ENCODE peak calls at places on chromosomes 6 and 20, in eight cellular contexts. K is AG09309, U is mucosa of descending colon, A is GM06990, J is body of pancreas, G is adrenal gland, T is IMR-90, H is lower leg skin. E is an unnamed sample.

GRCh38 chr6:30612213-30612612 is 4.8 kb downstream of the PPP1R10 start:
- DNase-seq in H (no peak), A (no peak), J (no peak), U (no peak), K (no peak), G (no peak), T (peak), E (no peak)

GRCh38 chr20:8853805-8854338 is 215.0 kb upstream of the PLCB4 start:
- DNase-seq in K (peak), A (no peak), H (peak), G (no peak), T (peak), U (no peak), J (no peak), E (no peak)

GRCh38 chr6:1175877-1176276 is 136.0 kb upstream of the FOXQ1 start:
- DNase-seq in G (no peak), J (no peak), K (no peak), T (no peak), H (no peak), A (no peak), U (no peak), E (no peak)

GRCh38 chr20:46699651-46700359 is 9.6 kb upstream of the SLC2A10 start:
- DNase-seq in K (no peak), A (no peak), U (no peak), H (no peak), J (no peak), T (peak), G (no peak), E (no peak)

GRCh38 chr6:156102129-156102528 is 646.5 kb upstream of the NOX3 start:
- DNase-seq in J (no peak), A (no peak), T (peak), H (no peak), U (no peak), K (no peak), G (no peak), E (no peak)

GRCh38 chr6:43464337-43464736 is 9.0 kb upstream of the DLK2 start:
- DNase-seq in A (no peak), G (no peak), K (no peak), T (no peak), H (no peak), J (no peak), U (no peak), E (no peak)

GRCh38 chr20:50580016-50580747 is 70.0 kb downstream of the PTPN1 start:
- DNase-seq in K (no peak), U (no peak), A (no peak), T (peak), H (no peak), J (peak), G (peak), E (peak)

GRCh38 chr6:68572525-68572924 is 62.6 kb upstream of the ADGRB3 start:
- DNase-seq in T (no peak), A (no peak), H (no peak), U (no peak), J (no peak), G (no peak), K (no peak), E (no peak)

GRCh38 chr6:8108031-8108660 is 5.8 kb upstream of the EEF1E1 start:
- DNase-seq in K (peak), G (peak), T (peak), J (no peak), H (no peak), U (no peak), A (no peak), E (no peak)

GRCh38 chr6:165637591-165637990 is 25.4 kb downstream of the PDE10A start:
- DNase-seq in A (no peak), J (no peak), G (peak), H (no peak), K (no peak), T (peak), U (no peak), E (no peak)

GRCh38 chr6:30740540-30740870 is 2.0 kb downstream of the FLOT1 start:
- DNase-seq in T (peak), H (no peak), A (no peak), G (no peak), J (no peak), U (no peak), K (no peak), E (no peak)

GRCh38 chr6:139508023-139508422 is 133.6 kb upstream of the CITED2 start:
- DNase-seq in G (no peak), T (peak), U (no peak), H (no peak), J (no peak), A (no peak), K (no peak), E (no peak)

GRCh38 chr6:129860901-129861665 is at the start of gene TMEM244:
- DNase-seq in A (no peak), T (peak), G (no peak), K (peak), J (no peak), H (no peak), U (no peak), E (no peak)

GRCh38 chr6:2902470-2902762 is 693 bp downstream of the SERPINB9 start:
- DNase-seq in J (no peak), K (no peak), G (no peak), H (peak), U (no peak), A (no peak), T (peak), E (no peak)

GRCh38 chr6:5053038-5053437 is 32.1 kb upstream of the PPP1R3G start:
- DNase-seq in H (no peak), U (no peak), T (peak), G (no peak), J (no peak), A (no peak), K (no peak), E (no peak)

GRCh38 chr20:57505991-57506390 is 18.9 kb downstream of the CTCFL start:
- DNase-seq in U (no peak), K (no peak), T (no peak), J (no peak), A (no peak), G (no peak), H (no peak), E (no peak)

GRCh38 chr6:21836292-21836691 is 242.7 kb downstream of the SOX4 start:
- DNase-seq in G (no peak), U (no peak), H (no peak), T (no peak), J (no peak), A (no peak), K (peak), E (no peak)

GRCh38 chr6:127188752-127189151 is 70.3 kb downstream of the RSPO3 start:
- DNase-seq in A (no peak), U (no peak), J (no peak), G (no peak), K (no peak), T (no peak), H (no peak), E (no peak)

GRCh38 chr6:111841822-111842221 is 31.4 kb downstream of the FYN start:
- DNase-seq in G (no peak), J (no peak), A (peak), K (no peak), H (no peak), U (no peak), T (peak), E (no peak)

GRCh38 chr20:48275737-48276342 is 490.6 kb upstream of the SULF2 start:
- DNase-seq in H (no peak), T (no peak), J (no peak), U (no peak), A (no peak), G (no peak), K (no peak), E (no peak)

GRCh38 chr20:51910202-51911050 is 108.1 kb upstream of the SALL4 start:
- DNase-seq in H (no peak), K (peak), T (peak), A (no peak), J (no peak), G (no peak), U (no peak), E (no peak)
- H3K4me3 ChIP-seq in H (no peak), K (no peak), T (no peak), A (no peak), J (no peak), G (no peak), U (no peak), E (no peak)

DNA sequence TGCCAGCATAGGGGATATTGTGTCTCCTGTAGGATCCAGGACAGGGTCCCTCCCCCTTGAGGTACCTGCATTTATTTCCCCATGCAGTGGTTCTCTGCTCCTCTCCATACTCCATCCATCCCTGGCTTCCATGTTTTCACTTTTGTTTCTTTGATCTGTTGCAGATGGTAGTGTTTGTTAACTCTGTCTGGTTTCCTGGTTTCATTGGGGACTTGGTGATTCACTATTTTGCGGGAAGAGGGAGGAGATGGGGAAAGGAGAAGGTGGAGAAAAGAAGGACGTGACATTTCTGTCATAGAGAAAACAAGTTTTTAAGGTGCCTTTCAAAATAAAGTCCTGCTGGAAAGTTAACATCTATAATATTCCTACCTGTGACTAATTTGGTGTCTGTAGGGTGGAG is 7.0 kb upstream of the RNF144B start:
- DNase-seq in A (no peak), K (no peak), G (no peak), U (no peak), H (no peak), J (no peak), T (no peak), E (no peak)
- H3K4me3 ChIP-seq in A (no peak), K (no peak), G (no peak), U (no peak), H (no peak), J (no peak), T (no peak), E (no peak)

GRCh38 chr6:108946695-108947094 is 98.5 kb downstream of the ARMC2 start:
- DNase-seq in H (no peak), J (no peak), T (peak), U (no peak), A (no peak), K (no peak), G (no peak), E (no peak)
- H3K4me3 ChIP-seq in H (no peak), J (no peak), T (no peak), U (no peak), A (no peak), K (no peak), G (no peak), E (no peak)

DNA sequence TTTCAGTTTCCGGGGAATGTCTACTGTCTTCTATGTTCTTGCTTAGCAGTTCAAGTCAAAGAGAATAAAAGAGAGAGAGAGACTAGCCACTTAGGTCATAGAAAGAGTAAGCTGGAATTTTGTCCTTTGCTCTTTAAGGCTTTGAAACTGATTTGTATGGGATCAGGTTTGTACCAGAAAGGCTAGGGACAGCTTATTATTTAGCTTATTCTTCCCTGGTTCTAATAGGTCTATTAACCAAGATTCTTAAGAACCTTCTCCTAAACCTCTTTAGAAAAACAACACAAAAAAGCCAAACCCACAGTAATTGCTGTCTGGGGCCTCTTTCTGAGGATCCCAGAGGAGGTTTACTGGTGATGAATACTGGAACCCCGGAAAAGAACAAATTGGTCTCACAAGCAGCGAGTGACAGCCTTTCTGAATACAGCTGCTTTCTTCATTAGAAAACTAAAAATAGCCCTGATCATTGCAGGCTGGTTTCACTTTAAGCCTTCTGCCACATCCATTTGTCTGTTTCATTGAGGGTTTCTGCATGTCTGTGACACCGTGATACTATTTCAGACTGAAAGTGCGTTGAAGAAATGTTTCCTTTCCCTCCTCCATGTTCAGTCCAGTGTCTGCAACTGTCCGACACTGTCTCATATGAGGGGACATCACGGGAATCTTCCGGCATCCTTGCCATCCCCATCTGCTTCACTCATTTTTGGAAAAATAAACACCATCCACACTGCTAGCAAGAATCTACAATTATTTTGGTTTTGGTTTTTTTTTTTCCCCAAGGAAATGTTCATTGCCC is 75.1 kb upstream of the ATXN1 start:
- DNase-seq in J (no peak), K (no peak), T (peak), U (no peak), H (no peak), G (no peak), A (peak), E (no peak)
- H3K4me3 ChIP-seq in J (no peak), K (peak), T (peak), U (no peak), H (no peak), G (no peak), A (peak), E (peak)

GRCh38 chr6:169315830-169316614 is 62.4 kb upstream of the THBS2 start:
- DNase-seq in G (no peak), H (no peak), A (no peak), T (no peak), J (no peak), U (no peak), K (no peak), E (no peak)

GRCh38 chr6:169312658-169313346 is 59.2 kb upstream of the THBS2 start:
- DNase-seq in J (no peak), K (no peak), H (no peak), G (no peak), A (no peak), U (no peak), T (no peak), E (no peak)

GRCh38 chr6:169313347-169314010 is 59.8 kb upstream of the THBS2 start:
- DNase-seq in U (no peak), H (no peak), G (no peak), T (no peak), J (no peak), A (no peak), K (no peak), E (no peak)

GRCh38 chr6:169316651-169317050 is 63.0 kb upstream of the THBS2 start:
- DNase-seq in H (no peak), U (no peak), T (no peak), J (no peak), A (no peak), G (no peak), K (no peak), E (no peak)

DNA sequence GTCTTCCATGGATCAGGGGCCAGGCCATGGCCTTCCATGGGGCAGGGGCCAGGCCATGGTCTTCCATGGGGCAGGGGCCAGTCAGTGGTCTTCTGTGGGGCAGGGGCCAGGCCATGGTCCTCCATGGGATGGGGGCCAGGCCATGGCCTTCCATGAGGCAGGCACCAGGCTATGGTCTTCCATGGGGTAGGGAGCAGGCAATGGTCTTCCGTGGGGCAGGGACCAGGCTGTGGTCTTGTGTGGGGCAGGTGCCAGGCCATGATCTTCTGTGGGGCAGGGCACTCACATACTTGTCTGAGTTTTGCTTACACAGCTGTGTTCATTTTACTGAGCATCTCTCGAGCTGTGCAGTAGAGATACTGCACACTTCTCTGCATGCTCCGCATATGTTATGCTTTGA is 57.3 kb upstream of the THBS2 start:
- DNase-seq in K (no peak), U (no peak), G (no peak), H (no peak), A (no peak), T (no peak), J (no peak), E (no peak)
- H3K4me3 ChIP-seq in K (no peak), U (no peak), G (no peak), H (no peak), A (no peak), T (no peak), J (no peak), E (no peak)

DNA sequence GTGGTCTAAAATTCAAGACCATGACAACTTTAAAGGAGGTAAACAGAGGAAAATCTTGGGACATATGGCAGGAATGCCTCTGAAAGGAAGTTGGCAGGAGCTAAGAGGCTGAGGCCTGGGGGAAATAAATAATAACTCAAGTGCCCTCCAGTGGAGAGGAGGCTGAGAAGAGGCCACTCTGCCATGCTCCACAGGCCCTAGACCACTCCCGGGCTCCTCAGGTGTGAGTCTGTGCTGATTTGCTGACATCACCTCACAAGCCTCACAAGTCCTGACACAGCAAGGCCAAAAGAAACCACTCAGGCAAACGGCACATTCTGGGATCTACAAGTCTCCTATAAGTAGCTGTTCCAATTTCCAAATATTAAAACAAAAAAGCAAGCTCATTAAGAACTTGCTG is 91.0 kb upstream of the RIPOR2 start:
- DNase-seq in G (no peak), A (no peak), H (no peak), T (no peak), J (no peak), K (no peak), U (no peak), E (no peak)
- H3K4me3 ChIP-seq in G (no peak), A (no peak), H (no peak), T (no peak), J (no peak), K (no peak), U (no peak), E (no peak)

DNA sequence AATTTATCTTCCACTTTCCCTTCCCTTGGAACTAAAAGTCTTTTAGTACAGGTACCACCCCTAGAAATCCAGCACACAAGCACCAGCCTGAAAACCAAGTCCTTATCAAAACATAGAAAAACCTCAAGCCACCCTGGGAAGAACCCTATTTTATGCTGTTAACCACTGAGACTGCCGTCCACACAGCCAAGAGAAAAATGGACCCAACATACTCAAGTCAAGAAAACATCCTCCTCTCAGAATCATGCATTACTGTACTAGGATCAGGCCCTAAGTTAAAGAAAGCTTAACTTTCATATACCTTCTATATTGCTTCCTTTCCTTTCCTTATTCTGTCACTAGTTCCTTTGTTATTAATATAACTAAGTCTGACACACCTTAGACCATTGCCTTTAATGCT is 16.9 kb upstream of the GOPC start:
- DNase-seq in A (no peak), H (no peak), K (no peak), T (no peak), J (no peak), G (no peak), U (no peak), E (no peak)
- H3K4me3 ChIP-seq in A (no peak), H (no peak), K (no peak), T (no peak), J (no peak), G (no peak), U (no peak), E (no peak)

GRCh38 chr6:118708736-118709135 is 57.3 kb upstream of the CEP85L start:
- DNase-seq in U (no peak), A (no peak), K (peak), G (no peak), H (no peak), J (no peak), T (peak), E (no peak)
- H3K4me3 ChIP-seq in U (no peak), A (peak), K (peak), G (no peak), H (no peak), J (no peak), T (peak), E (peak)